ENCODE peak calls at places on chromosomes 4 and X, in five cellular contexts. N, X, A, J and M are unnamed samples.

GRCh38 chr4:113837397-113837796 is 75.9 kb upstream of the CAMK2D start:
- DNase-seq in N (no peak), X (no peak), A (peak), J (no peak), M (peak)

GRCh38 chrX:49308604-49309269 is 5.3 kb downstream of the GAGE10 start:
- DNase-seq in N (no peak), X (no peak), A (no peak), J (no peak), M (no peak)

GRCh38 chr4:86596802-86597201 is 2.7 kb downstream of the PTPN13 start:
- DNase-seq in N (no peak), X (no peak), A (peak), J (no peak), M (no peak)

GRCh38 chr4:185846550-185847210 is 34.7 kb upstream of the SORBS2 start:
- DNase-seq in N (no peak), X (no peak), A (no peak), J (no peak), M (no peak)

GRCh38 chr4:17786567-17786966 is 5.1 kb upstream of the FAM184B start:
- DNase-seq in N (no peak), X (no peak), A (no peak), J (no peak), M (no peak)

GRCh38 chr4:147044241-147044640 is 98.6 kb upstream of the TTC29 start:
- DNase-seq in N (no peak), X (no peak), A (no peak), J (no peak), M (no peak)

GRCh38 chr4:3267576-3268394 is 18.8 kb downstream of the MSANTD1 start:
- DNase-seq in N (no peak), X (no peak), A (no peak), J (no peak), M (no peak)

GRCh38 chrX:128458888-128459287 is 406.7 kb upstream of the ACTRT1 start:
- DNase-seq in N (no peak), X (no peak), A (no peak), J (no peak), M (no peak)

GRCh38 chr4:65167719-65168118 is 502.6 kb downstream of the EPHA5 start:
- DNase-seq in N (no peak), X (no peak), A (no peak), J (no peak), M (no peak)

GRCh38 chrX:69317721-69318120 is 152.5 kb upstream of the PJA1 start:
- DNase-seq in N (peak), X (no peak), A (no peak), J (no peak), M (no peak)

GRCh38 chr4:54661686-54662085 is 3.9 kb downstream of the KIT start:
- DNase-seq in N (no peak), X (no peak), A (peak), J (no peak), M (no peak)

GRCh38 chrX:105190252-105190853 is 30.1 kb downstream of the TEX13A start:
- DNase-seq in N (peak), X (no peak), A (peak), J (no peak), M (no peak)

GRCh38 chrX:12912786-12913185 is 6.4 kb downstream of the TLR8 start:
- DNase-seq in N (no peak), X (no peak), A (no peak), J (no peak), M (no peak)

GRCh38 chr4:25861951-25862410 is 807 bp downstream of the SEL1L3 start:
- DNase-seq in N (no peak), X (peak), A (no peak), J (no peak), M (no peak)

GRCh38 chr4:114598191-114599121 is at the start of gene UGT8:
- DNase-seq in N (peak), X (peak), A (no peak), J (peak), M (no peak)

GRCh38 chr4:20356565-20356964 is 104.9 kb downstream of the SLIT2 start:
- DNase-seq in N (no peak), X (no peak), A (no peak), J (no peak), M (no peak)

GRCh38 chr4:87010192-87010591 is 75.4 kb downstream of the AFF1 start:
- DNase-seq in N (no peak), X (no peak), A (no peak), J (no peak), M (no peak)

GRCh38 chrX:18650662-18651061 is 21.2 kb downstream of the RS1 start:
- DNase-seq in N (no peak), X (no peak), A (no peak), J (no peak), M (no peak)

GRCh38 chrX:29470029-29470428 is 745.3 kb upstream of the MAGEB2 start:
- DNase-seq in N (no peak), X (no peak), A (peak), J (no peak), M (no peak)

GRCh38 chr4:152965614-152966013 is 29.5 kb downstream of the FHDC1 start:
- DNase-seq in N (no peak), X (no peak), A (no peak), J (no peak), M (no peak)